ENCODE peak calls at places on chromosome 3, in seven cellular contexts. P, Z, T, M, J, K and U are unnamed samples.

GRCh38 chr3:45057557-45057956 is 31.5 kb downstream of the CLEC3B start:
- DNase-seq in P (no peak), Z (no peak), T (no peak), M (no peak), J (no peak), K (no peak), U (no peak)

GRCh38 chr3:148629006-148629405 is 68.7 kb upstream of the AGTR1 start:
- DNase-seq in P (no peak), Z (no peak), T (no peak), M (no peak), J (no peak), K (no peak), U (no peak)

GRCh38 chr3:196263819-196264218 is 23.7 kb downstream of the PCYT1A start:
- DNase-seq in P (no peak), Z (no peak), T (no peak), M (no peak), J (no peak), K (no peak), U (no peak)

GRCh38 chr3:129624347-129625070 is 18.0 kb upstream of the PLXND1 start:
- DNase-seq in P (peak), Z (peak), T (no peak), M (no peak), J (peak), K (no peak), U (peak)

GRCh38 chr3:138049157-138049919 is 39.4 kb downstream of the CLDN18 start:
- DNase-seq in P (peak), Z (no peak), T (no peak), M (no peak), J (no peak), K (no peak), U (no peak)

GRCh38 chr3:49313902-49314676 is 25.8 kb downstream of the USP4 start:
- DNase-seq in P (peak), Z (no peak), T (no peak), M (no peak), J (no peak), K (no peak), U (no peak)

GRCh38 chr3:166688665-166689064 is 691.4 kb downstream of the ZBBX start:
- DNase-seq in P (no peak), Z (no peak), T (no peak), M (no peak), J (no peak), K (no peak), U (no peak)

GRCh38 chr3:112979244-112979832 is 4.4 kb upstream of the CD200R1 start:
- DNase-seq in P (peak), Z (no peak), T (peak), M (no peak), J (no peak), K (no peak), U (peak)

GRCh38 chr3:158821847-158822246 is 20.0 kb downstream of the MFSD1 start:
- DNase-seq in P (no peak), Z (no peak), T (no peak), M (no peak), J (no peak), K (no peak), U (no peak)

GRCh38 chr3:99891610-99892285 is 74.1 kb downstream of the CMSS1 start:
- DNase-seq in P (no peak), Z (no peak), T (no peak), M (no peak), J (no peak), K (no peak), U (no peak)

GRCh38 chr3:54087581-54088410 is 34.6 kb upstream of the CACNA2D3 start:
- DNase-seq in P (no peak), Z (no peak), T (no peak), M (no peak), J (no peak), K (no peak), U (no peak)

GRCh38 chr3:116161570-116162290 is 283.6 kb downstream of the LSAMP start:
- DNase-seq in P (no peak), Z (no peak), T (no peak), M (no peak), J (no peak), K (no peak), U (no peak)
- H3K4me3 ChIP-seq in P (no peak), Z (no peak), T (no peak), M (no peak), J (no peak), K (no peak), U (no peak)

GRCh38 chr3:9916346-9916733 is 558 bp upstream of the IL17RC start:
- DNase-seq in P (peak), Z (no peak), T (no peak), M (no peak), J (no peak), K (no peak), U (no peak)
- H3K4me3 ChIP-seq in P (peak), Z (peak), T (peak), M (peak), J (peak), K (no peak), U (peak)

GRCh38 chr3:123884993-123885392 is 861 bp upstream of the MYLK start:
- DNase-seq in P (no peak), Z (no peak), T (no peak), M (no peak), J (no peak), K (no peak), U (no peak)
- H3K4me3 ChIP-seq in P (no peak), Z (no peak), T (peak), M (peak), J (no peak), K (no peak), U (no peak)

DNA sequence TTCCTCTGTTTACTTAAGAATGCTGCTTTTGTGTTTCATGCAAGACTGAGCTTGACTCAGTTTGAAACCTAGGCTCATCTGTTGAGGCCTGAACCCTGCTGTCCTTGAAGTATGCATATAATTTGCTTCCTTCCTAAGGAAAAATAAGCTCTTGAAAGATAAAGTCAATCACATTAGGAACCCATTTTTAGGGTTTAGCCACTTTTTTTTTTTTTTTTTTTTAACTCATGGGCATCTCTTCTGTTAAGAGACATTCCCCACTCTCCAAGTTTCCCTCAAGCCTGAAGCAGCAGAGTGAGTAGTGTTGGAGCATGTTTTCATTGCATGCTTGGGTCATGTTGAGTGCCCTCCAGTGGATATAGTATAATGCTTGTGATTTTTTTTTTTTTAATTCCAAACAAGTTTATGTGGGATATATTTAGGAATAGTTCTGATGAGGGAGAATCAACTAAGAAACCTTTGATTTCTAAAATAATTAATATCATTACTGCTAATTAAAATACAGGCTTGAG is 3.6 kb downstream of the CTNNB1 start:
- DNase-seq in P (peak), Z (no peak), T (peak), M (no peak), J (no peak), K (no peak), U (peak)
- H3K4me3 ChIP-seq in P (peak), Z (no peak), T (no peak), M (no peak), J (peak), K (no peak), U (peak)

DNA sequence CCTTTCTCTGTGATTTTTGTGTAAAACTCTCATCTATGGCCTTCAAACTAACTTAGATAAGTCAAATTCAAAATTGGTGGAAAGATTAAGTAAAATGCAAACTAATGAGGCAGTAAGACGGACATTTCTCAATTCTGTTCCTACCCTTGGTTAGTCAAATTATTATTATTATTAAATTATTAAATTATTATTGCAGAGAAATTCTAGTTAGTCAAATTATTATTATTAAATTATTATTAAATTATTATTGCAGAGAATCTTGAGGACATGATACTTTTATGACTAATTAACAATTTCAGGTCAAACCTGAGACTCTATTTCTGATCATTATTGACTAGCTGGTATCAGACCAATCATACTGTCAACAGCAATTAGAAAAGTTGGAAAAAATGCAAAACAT is 845.0 kb upstream of the NECTIN3 start:
- DNase-seq in P (no peak), Z (no peak), T (no peak), M (no peak), J (no peak), K (no peak), U (no peak)
- H3K4me3 ChIP-seq in P (no peak), Z (no peak), T (no peak), M (no peak), J (no peak), K (no peak), U (no peak)